ENCODE peak calls at places on chromosomes 2 and 18, in seven cellular contexts. E is tibial nerve; K is cardiac fibroblast; D is hypothalamus; Z is stimulated activated CD4-positive, alpha-beta T cell treated with anti-CD3 and anti-CD28 coated beads, Interleukin-1b, Interleukin-23, amount 100 ng/mL, for 1 hour; H is GM12865; W is BJ. P is an unnamed sample.

GRCh38 chr2:29841386-29842004 is 79.9 kb downstream of the ALK start:
- DNase-seq in D (no peak), Z (no peak), E (no peak), W (no peak), K (peak; percentile 56), H (peak; percentile 40), P (no peak)

GRCh38 chr2:159960413-159960812 is 102.0 kb downstream of the PLA2R1 start:
- DNase-seq in Z (no peak), K (peak; percentile 93), W (peak; percentile 58), H (peak; percentile 58), D (no peak), E (no peak), P (no peak)

GRCh38 chr18:8107426-8107825 is 501.8 kb upstream of the RAB12 start:
- DNase-seq in W (no peak), H (no peak), Z (no peak), D (no peak), E (no peak), K (no peak), P (no peak)

GRCh38 chr2:54808642-54809041 is 85.2 kb downstream of the EML6 start:
- DNase-seq in H (no peak), D (no peak), K (no peak), W (no peak), Z (no peak), E (no peak), P (no peak)

GRCh38 chr2:240231838-240232244 is 91.4 kb upstream of the OTOS start:
- DNase-seq in W (no peak), Z (no peak), H (no peak), K (no peak), E (no peak), D (no peak), P (no peak)

GRCh38 chr2:171999604-172000469 is at the start of gene METAP1D:
- DNase-seq in E (peak; percentile 62), Z (peak; percentile 52), H (peak; percentile 95), K (peak; percentile 89), D (peak; percentile 72), W (peak; percentile 39), P (peak; percentile 15)

GRCh38 chr2:148375214-148375613 is 269.3 kb upstream of the EPC2 start:
- DNase-seq in K (peak; percentile 10), D (no peak), E (no peak), Z (no peak), H (no peak), W (no peak), P (no peak)

GRCh38 chr2:52128081-52128480 is 1096.1 kb upstream of the NRXN1 start:
- DNase-seq in Z (no peak), K (peak; percentile 50), W (no peak), E (no peak), H (no peak), D (no peak), P (no peak)

GRCh38 chr2:190973726-190974628 is 40.0 kb downstream of the STAT1 start:
- DNase-seq in Z (no peak), E (no peak), D (no peak), K (no peak), W (no peak), H (no peak), P (no peak)

GRCh38 chr18:48780151-48781001 is 170.4 kb downstream of the SMAD7 start:
- DNase-seq in W (no peak), H (no peak), D (no peak), K (peak; percentile 19), E (no peak), Z (no peak), P (no peak)

GRCh38 chr2:235856151-235856819 is 311.9 kb downstream of the GBX2 start:
- DNase-seq in W (no peak), E (no peak), H (no peak), D (no peak), Z (no peak), K (peak; percentile 26), P (no peak)

GRCh38 chr18:69961718-69962117 is 14.0 kb upstream of the CD226 start:
- DNase-seq in Z (no peak), D (no peak), E (no peak), H (no peak), K (no peak), W (no peak), P (no peak)

GRCh38 chr18:34707670-34708069 is 2.4 kb upstream of the DTNA start:
- DNase-seq in Z (no peak), W (peak; percentile 58), E (no peak), K (peak; percentile 95), H (no peak), D (no peak), P (no peak)

GRCh38 chr2:190666895-190667294 is 18.0 kb downstream of the NAB1 start:
- DNase-seq in H (no peak), W (no peak), E (no peak), Z (no peak), D (no peak), K (no peak), P (no peak)

GRCh38 chr18:22914633-22915032 is 18.5 kb upstream of the RBBP8 start:
- DNase-seq in H (no peak), Z (no peak), E (no peak), K (no peak), W (no peak), D (no peak), P (no peak)

GRCh38 chr18:57466745-57467144 is 31.6 kb downstream of the ONECUT2 start:
- DNase-seq in D (no peak), W (no peak), K (no peak), Z (no peak), E (no peak), H (peak; percentile 31), P (no peak)

GRCh38 chr2:150125708-150126107 is 361.8 kb downstream of the RND3 start:
- DNase-seq in Z (no peak), D (no peak), E (no peak), K (peak; percentile 80), W (peak; percentile 53), H (peak; percentile 28), P (no peak)

GRCh38 chr2:224278531-224278930 is 123.4 kb downstream of the FAM124B start:
- DNase-seq in H (no peak), K (peak; percentile 54), E (no peak), W (peak; percentile 31), D (no peak), Z (no peak), P (no peak)

GRCh38 chr2:190511104-190511503 is 23.4 kb downstream of the NEMP2 start:
- DNase-seq in W (no peak), D (no peak), K (peak; percentile 64), Z (no peak), H (no peak), E (no peak), P (no peak)

P was measured in esophagus squamous epithelium.